ENCODE peak calls at places on chromosome 1, in four cellular contexts. One of them, this sample, is unnamed.

GRCh38 chr1:21175324-21175669 is 1.4 kb downstream of the EIF4G3 start:
- DNase-seq in neural crest cell: no peak
- DNase-seq in GM12878: no peak
- DNase-seq in tibial artery: peak; percentile 71
- DNase-seq in this sample: peak; percentile 86

GRCh38 chr1:183291802-183292515 is 105.9 kb downstream of the LAMC2 start:
- DNase-seq in GM12878: no peak
- DNase-seq in tibial artery: no peak
- DNase-seq in neural crest cell: no peak
- DNase-seq in this sample: no peak

GRCh38 chr1:54407201-54407956 is 1.2 kb upstream of the SSBP3 start:
- DNase-seq in tibial artery: peak; percentile 83
- DNase-seq in neural crest cell: peak; percentile 41
- DNase-seq in GM12878: peak; percentile 79
- DNase-seq in this sample: peak; percentile 69

GRCh38 chr1:177206831-177207230 is 36.1 kb downstream of the BRINP2 start:
- DNase-seq in tibial artery: no peak
- DNase-seq in neural crest cell: no peak
- DNase-seq in GM12878: no peak
- DNase-seq in this sample: no peak

GRCh38 chr1:84998642-84999280 is 1.8 kb upstream of the MCOLN2 start:
- DNase-seq in neural crest cell: peak; percentile 2
- DNase-seq in GM12878: no peak
- DNase-seq in tibial artery: no peak
- DNase-seq in this sample: no peak

GRCh38 chr1:39727221-39727931 is 11.3 kb upstream of the PPIE start:
- DNase-seq in tibial artery: no peak
- DNase-seq in neural crest cell: no peak
- DNase-seq in GM12878: peak; percentile 65
- DNase-seq in this sample: no peak

GRCh38 chr1:230280906-230281413 is 145.2 kb downstream of the PGBD5 start:
- DNase-seq in neural crest cell: no peak
- DNase-seq in tibial artery: peak; percentile 15
- DNase-seq in GM12878: no peak
- DNase-seq in this sample: no peak

GRCh38 chr1:11990303-11991032 is 10.2 kb downstream of the MFN2 start:
- DNase-seq in GM12878: no peak
- DNase-seq in tibial artery: no peak
- DNase-seq in neural crest cell: no peak
- DNase-seq in this sample: no peak

GRCh38 chr1:168092151-168092550 is 44.6 kb downstream of the GPR161 start:
- DNase-seq in tibial artery: no peak
- DNase-seq in GM12878: no peak
- DNase-seq in neural crest cell: no peak
- DNase-seq in this sample: no peak

GRCh38 chr1:8423134-8423701 is 105.3 kb downstream of the SLC45A1 start:
- DNase-seq in neural crest cell: no peak
- DNase-seq in tibial artery: no peak
- DNase-seq in GM12878: no peak
- DNase-seq in this sample: no peak

GRCh38 chr1:117710710-117711109 is 104.9 kb downstream of the TENT5C start:
- DNase-seq in neural crest cell: no peak
- DNase-seq in GM12878: no peak
- DNase-seq in tibial artery: no peak
- DNase-seq in this sample: no peak
- TF ChIP-seq CTCF in neural crest cell: peak; percentile 30
- TF ChIP-seq CTCF in GM12878: peak; percentile 20
- TF ChIP-seq CTCF in tibial artery: no peak
- TF ChIP-seq CTCF in this sample: no peak

DNA sequence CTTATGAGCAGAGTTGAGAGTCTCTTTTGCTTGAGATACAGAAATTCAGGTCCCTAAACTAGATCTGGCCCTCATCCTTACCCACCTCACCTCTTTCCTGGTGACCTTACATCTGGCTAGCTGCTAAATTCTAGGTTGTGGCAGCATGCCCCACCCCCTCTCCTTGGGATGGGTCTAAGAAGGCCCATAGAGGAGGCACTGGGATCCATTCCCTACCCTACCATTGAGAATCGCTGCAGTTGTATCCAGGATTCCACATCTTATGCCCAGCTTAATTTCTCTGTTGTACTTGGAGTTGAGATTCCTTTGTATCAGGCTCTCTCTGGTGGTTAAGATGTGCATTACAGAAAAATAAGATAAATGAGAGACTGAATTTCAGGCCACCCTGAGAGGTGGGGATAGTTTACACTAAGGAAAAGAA is 9.5 kb upstream of the TMEM39B start:
- DNase-seq in GM12878: no peak
- DNase-seq in neural crest cell: no peak
- DNase-seq in tibial artery: no peak
- DNase-seq in this sample: no peak
- TF ChIP-seq CTCF in GM12878: peak; percentile 71
- TF ChIP-seq CTCF in neural crest cell: peak; percentile 68
- TF ChIP-seq CTCF in tibial artery: peak; percentile 66
- TF ChIP-seq CTCF in this sample: peak; percentile 70

GRCh38 chr1:9573723-9574122 is 15.0 kb upstream of the TMEM201 start:
- DNase-seq in neural crest cell: no peak
- DNase-seq in GM12878: no peak
- DNase-seq in tibial artery: no peak
- DNase-seq in this sample: no peak
- TF ChIP-seq CTCF in neural crest cell: peak; percentile 63
- TF ChIP-seq CTCF in GM12878: peak; percentile 35
- TF ChIP-seq CTCF in tibial artery: peak; percentile 29
- TF ChIP-seq CTCF in this sample: peak; percentile 50

GRCh38 chr1:18947570-18947969 is 8.9 kb downstream of the IFFO2 start:
- DNase-seq in neural crest cell: no peak
- DNase-seq in GM12878: no peak
- DNase-seq in tibial artery: no peak
- DNase-seq in this sample: no peak

GRCh38 chr1:18948048-18948912 is 8.2 kb downstream of the IFFO2 start:
- DNase-seq in GM12878: no peak
- DNase-seq in neural crest cell: no peak
- DNase-seq in tibial artery: no peak
- DNase-seq in this sample: no peak

GRCh38 chr1:18949689-18950414 is 6.6 kb downstream of the IFFO2 start:
- DNase-seq in neural crest cell: peak; percentile 27
- DNase-seq in tibial artery: peak; percentile 72
- DNase-seq in GM12878: no peak
- DNase-seq in this sample: no peak

GRCh38 chr1:18950415-18951026 is 6.0 kb downstream of the IFFO2 start:
- DNase-seq in neural crest cell: no peak
- DNase-seq in GM12878: no peak
- DNase-seq in tibial artery: peak; percentile 73
- DNase-seq in this sample: no peak

GRCh38 chr1:18948913-18949688 is 7.4 kb downstream of the IFFO2 start:
- DNase-seq in GM12878: no peak
- DNase-seq in tibial artery: peak; percentile 68
- DNase-seq in neural crest cell: no peak
- DNase-seq in this sample: no peak
- TF ChIP-seq CTCF in GM12878: no peak
- TF ChIP-seq CTCF in tibial artery: no peak
- TF ChIP-seq CTCF in neural crest cell: no peak
- TF ChIP-seq CTCF in this sample: no peak

GRCh38 chr1:41888756-41889155 is 30.0 kb downstream of the HIVEP3 start:
- DNase-seq in GM12878: no peak
- DNase-seq in neural crest cell: no peak
- DNase-seq in tibial artery: no peak
- DNase-seq in this sample: no peak

GRCh38 chr1:41890841-41891311 is 27.8 kb downstream of the HIVEP3 start:
- DNase-seq in tibial artery: no peak
- DNase-seq in neural crest cell: no peak
- DNase-seq in GM12878: no peak
- DNase-seq in this sample: no peak

GRCh38 chr1:41892211-41892840 is 26.4 kb downstream of the HIVEP3 start:
- DNase-seq in GM12878: no peak
- DNase-seq in neural crest cell: no peak
- DNase-seq in tibial artery: no peak
- DNase-seq in this sample: no peak

GRCh38 chr1:41889506-41890414 is 29.0 kb downstream of the HIVEP3 start:
- DNase-seq in GM12878: no peak
- DNase-seq in neural crest cell: no peak
- DNase-seq in tibial artery: no peak
- DNase-seq in this sample: no peak

DNA sequence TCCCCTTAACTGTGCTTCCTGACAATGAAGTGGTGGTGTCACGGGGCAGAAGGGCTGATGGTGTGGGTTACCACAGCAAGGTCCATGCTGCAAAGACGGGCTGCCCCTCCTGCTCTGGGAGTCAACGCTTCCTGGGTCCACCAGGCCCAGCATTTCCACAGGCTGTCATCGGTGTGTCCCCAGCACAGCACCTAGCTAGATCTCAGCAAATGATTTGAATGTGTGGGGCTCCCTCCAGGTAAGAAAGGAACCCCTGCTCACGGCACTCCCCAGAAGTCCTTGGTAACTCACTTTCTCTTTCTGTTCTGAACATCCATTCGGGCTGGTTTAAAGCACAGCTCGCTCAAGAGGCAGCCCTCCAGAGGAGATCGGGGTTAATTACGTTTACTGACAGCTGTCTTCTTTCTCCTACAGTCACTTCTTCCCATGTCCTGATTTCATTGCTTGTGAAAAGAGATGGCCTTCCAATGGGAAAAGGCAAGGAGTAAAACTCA is 27.3 kb downstream of the HIVEP3 start:
- DNase-seq in neural crest cell: no peak
- DNase-seq in GM12878: peak; percentile 68
- DNase-seq in tibial artery: no peak
- DNase-seq in this sample: no peak
- TF ChIP-seq CTCF in neural crest cell: no peak
- TF ChIP-seq CTCF in GM12878: peak; percentile 41
- TF ChIP-seq CTCF in tibial artery: no peak
- TF ChIP-seq CTCF in this sample: peak; percentile 46

DNA sequence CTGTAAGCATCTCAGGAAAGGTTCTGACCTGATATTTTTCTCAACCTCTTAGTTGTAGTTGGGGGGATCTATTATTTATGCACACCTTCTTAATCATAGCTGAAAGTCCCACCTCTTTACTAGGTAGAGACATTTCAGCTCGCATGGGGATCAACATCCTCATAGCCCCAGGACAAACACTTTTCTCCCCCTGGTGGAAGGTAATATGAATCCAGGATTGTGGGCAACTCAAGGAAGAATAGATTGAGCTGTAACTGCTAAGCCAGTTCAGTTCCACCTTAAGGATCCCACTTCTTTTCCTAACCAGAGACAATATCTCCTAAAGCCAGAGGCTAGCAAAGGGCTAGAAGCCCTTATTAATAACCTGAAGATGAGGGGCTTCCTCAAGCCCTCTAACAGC is 25.4 kb upstream of the SMYD3 start:
- DNase-seq in tibial artery: no peak
- DNase-seq in neural crest cell: no peak
- DNase-seq in GM12878: no peak
- DNase-seq in this sample: no peak
- TF ChIP-seq CTCF in tibial artery: no peak
- TF ChIP-seq CTCF in neural crest cell: peak; percentile 21
- TF ChIP-seq CTCF in GM12878: no peak
- TF ChIP-seq CTCF in this sample: no peak

DNA sequence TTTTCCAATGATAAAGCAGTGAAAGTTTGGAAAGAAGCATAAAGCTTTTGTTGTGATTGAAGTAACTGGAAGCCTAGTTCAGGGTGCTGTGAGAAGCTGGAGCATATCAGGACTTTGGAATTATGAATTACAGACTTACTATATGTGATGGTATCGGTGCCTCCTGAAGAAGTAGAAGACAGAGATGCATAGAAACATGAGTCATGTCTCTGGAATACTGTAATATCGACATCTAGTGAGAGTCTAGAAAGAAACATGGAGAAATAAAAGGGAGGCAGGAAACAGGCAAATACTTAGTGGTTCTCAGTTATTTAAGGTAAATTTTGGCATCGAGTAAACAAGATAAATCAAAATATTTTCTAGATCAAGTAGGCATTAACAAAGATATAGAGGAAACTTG is 103.0 kb downstream of the CAMTA1 start:
- DNase-seq in neural crest cell: no peak
- DNase-seq in tibial artery: no peak
- DNase-seq in GM12878: no peak
- DNase-seq in this sample: no peak
- TF ChIP-seq CTCF in neural crest cell: no peak
- TF ChIP-seq CTCF in tibial artery: no peak
- TF ChIP-seq CTCF in GM12878: no peak
- TF ChIP-seq CTCF in this sample: no peak

DNA sequence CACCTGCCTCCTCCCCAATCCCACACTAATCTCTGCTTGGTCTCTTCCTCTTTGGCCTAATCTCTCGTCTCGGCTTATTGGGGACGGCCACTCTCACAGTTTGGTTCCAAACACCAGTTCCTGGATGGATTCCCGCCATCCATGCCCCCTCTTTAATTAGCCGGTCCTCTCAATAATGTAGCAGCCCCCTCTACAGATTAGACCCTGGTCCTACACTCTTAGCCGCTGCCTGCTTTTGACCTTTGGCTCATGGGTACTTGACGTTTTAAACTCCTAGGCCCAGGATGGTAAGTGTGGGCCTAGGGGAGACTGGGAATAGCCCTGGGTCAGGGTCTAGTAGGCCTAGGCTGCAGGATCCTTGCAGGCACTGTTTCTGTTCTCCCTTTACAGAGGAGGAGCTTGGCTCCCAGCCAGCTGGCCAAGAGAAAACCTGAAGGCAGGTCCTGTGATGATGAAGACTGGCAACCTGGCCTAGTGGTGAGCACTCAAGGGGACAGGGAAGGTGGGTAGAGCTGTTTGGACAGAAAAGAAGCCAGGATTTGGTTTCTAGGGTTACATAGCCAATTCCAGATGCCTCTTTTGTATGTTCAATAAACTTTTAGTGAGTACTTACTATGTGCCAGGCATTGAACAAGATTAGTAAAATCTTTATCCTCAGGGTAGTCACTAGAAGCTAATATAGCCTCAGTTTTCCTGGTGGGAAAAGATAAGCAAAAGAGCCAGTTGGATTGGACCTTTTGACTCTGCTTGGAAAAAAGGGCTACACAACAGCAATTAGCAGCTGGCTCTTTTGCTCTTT is 758 bp downstream of the RAD54L start:
- DNase-seq in tibial artery: peak; percentile 30
- DNase-seq in neural crest cell: peak; percentile 24
- DNase-seq in GM12878: no peak
- DNase-seq in this sample: no peak
- TF ChIP-seq CTCF in tibial artery: no peak
- TF ChIP-seq CTCF in neural crest cell: peak; percentile 43
- TF ChIP-seq CTCF in GM12878: no peak
- TF ChIP-seq CTCF in this sample: no peak

DNA sequence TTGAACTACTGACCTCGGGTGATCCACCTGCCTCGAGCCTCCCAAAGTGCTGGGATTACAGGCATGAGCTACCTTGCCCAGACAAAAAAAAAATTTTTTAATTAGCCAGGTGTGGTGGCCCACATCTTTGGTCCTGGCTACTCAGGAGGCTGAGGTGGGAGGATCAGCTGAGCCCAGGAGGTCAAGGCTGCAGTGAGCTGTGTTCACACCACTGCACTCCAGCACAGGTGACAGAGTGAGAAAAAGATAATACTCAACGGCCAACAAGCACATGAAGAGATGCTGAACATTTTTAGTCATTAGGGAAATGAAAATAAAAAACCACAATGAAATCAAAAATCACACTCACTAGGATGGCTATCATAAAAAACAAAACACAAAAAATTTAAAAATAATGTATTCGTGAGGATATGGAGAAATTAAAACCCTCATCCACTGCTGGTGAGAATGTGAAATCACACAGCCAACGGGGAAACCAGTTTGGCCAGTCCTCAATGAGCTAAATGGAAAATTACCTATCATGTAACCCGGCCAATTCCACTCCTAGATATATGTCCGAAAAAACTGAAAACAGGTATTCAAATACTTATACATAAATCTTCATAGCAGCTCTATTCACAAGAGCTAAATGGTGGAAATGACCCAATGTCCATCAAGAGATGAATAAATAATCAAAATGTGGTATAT is 41.2 kb downstream of the ENAH start:
- DNase-seq in GM12878: no peak
- DNase-seq in neural crest cell: no peak
- DNase-seq in tibial artery: no peak
- DNase-seq in this sample: no peak
- TF ChIP-seq CTCF in GM12878: no peak
- TF ChIP-seq CTCF in neural crest cell: no peak
- TF ChIP-seq CTCF in tibial artery: no peak
- TF ChIP-seq CTCF in this sample: no peak

This sample was measured in CD14-positive monocyte.